ENCODE peak calls at places on chromosome 10, in five cellular contexts. Q, L, N, D and T are unnamed samples. For H3K4me1, the result is how much of the 10 kb centered on the place peaks cover.

GRCh38 chr10:102540023-102540422 is 36.3 kb downstream of the SUFU start:
- DNase-seq in Q (no peak), L (no peak), N (no peak), D (no peak), T (no peak)

GRCh38 chr10:70575486-70575873 is 27.1 kb downstream of the PRF1 start:
- DNase-seq in Q (no peak), L (no peak), N (peak), D (no peak), T (no peak)

GRCh38 chr10:85542149-85542548 is 824.4 kb downstream of the GRID1 start:
- DNase-seq in Q (no peak), L (no peak), N (no peak), D (no peak), T (no peak)

GRCh38 chr10:97250952-97251351 is 41.5 kb downstream of the ARHGAP19 start:
- DNase-seq in Q (no peak), L (no peak), N (no peak), D (no peak), T (no peak)

GRCh38 chr10:2508971-2509605 is 558.3 kb upstream of the PFKP start:
- DNase-seq in Q (no peak), L (no peak), N (peak), D (no peak), T (no peak)

GRCh38 chr10:131974034-131974817 is 7.5 kb downstream of the BNIP3 start:
- DNase-seq in Q (no peak), L (no peak), N (no peak), D (no peak), T (no peak)

GRCh38 chr10:2987185-2987768 is 80.1 kb upstream of the PFKP start:
- DNase-seq in Q (no peak), L (no peak), N (no peak), D (no peak), T (no peak)

GRCh38 chr10:23951841-23952240 is 257.1 kb upstream of the KIAA1217 start:
- DNase-seq in Q (no peak), L (no peak), N (no peak), D (no peak), T (no peak)

GRCh38 chr10:26622891-26623290 is 74.6 kb upstream of the PDSS1 start:
- DNase-seq in Q (no peak), L (no peak), N (no peak), D (no peak), T (no peak)

GRCh38 chr10:6024334-6024682 is 37.9 kb downstream of the IL2RA start:
- DNase-seq in Q (no peak), L (no peak), N (no peak), D (no peak), T (no peak)

GRCh38 chr10:12960431-12960898 is 41.0 kb downstream of the CCDC3 start:
- DNase-seq in Q (peak), L (no peak), N (no peak), D (peak), T (no peak)

GRCh38 chr10:63208981-63209380 is 75.9 kb downstream of the NRBF2 start:
- DNase-seq in Q (no peak), L (no peak), N (peak), D (no peak), T (no peak)

GRCh38 chr10:79017882-79018550 is 50.8 kb upstream of the ZMIZ1 start:
- DNase-seq in Q (no peak), L (no peak), N (no peak), D (no peak), T (no peak)

GRCh38 chr10:49089789-49090595 is 25.3 kb downstream of the VSTM4 start:
- DNase-seq in Q (no peak), L (no peak), N (peak), D (peak), T (no peak)

GRCh38 chr10:130993612-130994011 is 317.9 kb downstream of the TCERG1L start:
- DNase-seq in Q (no peak), L (no peak), N (no peak), D (no peak), T (no peak)

GRCh38 chr10:132707776-132708171 is 78.2 kb downstream of the NKX6-2 start:
- DNase-seq in Q (peak), L (no peak), N (no peak), D (no peak), T (no peak)

GRCh38 chr10:127679642-127680255 is 57.2 kb upstream of the FOXI2 start:
- DNase-seq in Q (no peak), L (no peak), N (no peak), D (no peak), T (no peak)

GRCh38 chr10:73876971-73877370 is 2.6 kb upstream of the CAMK2G start:
- DNase-seq in Q (no peak), L (no peak), N (peak), D (no peak), T (no peak)

GRCh38 chr10:2784766-2785165 is 282.6 kb upstream of the PFKP start:
- DNase-seq in Q (no peak), L (no peak), N (no peak), D (no peak), T (no peak)

GRCh38 chr10:110864662-110865140 is 7.0 kb upstream of the PDCD4 start:
- DNase-seq in Q (no peak), L (peak), N (no peak), D (no peak), T (peak)

GRCh38 chr10:47055386-47056382 is 144.5 kb downstream of the PTPN20 start:
- DNase-seq in Q (no peak), L (no peak), N (no peak), D (no peak), T (no peak)

GRCh38 chr10:72310636-72311035 is 36.9 kb downstream of the DDIT4 start:
- DNase-seq in Q (no peak), L (no peak), N (no peak), D (no peak), T (no peak)

GRCh38 chr10:77357611-77358010 is 280.0 kb downstream of the KCNMA1 start:
- DNase-seq in Q (no peak), L (no peak), N (peak), D (no peak), T (no peak)

GRCh38 chr10:125783408-125783807 is 7.8 kb upstream of the MMP21 start:
- DNase-seq in Q (no peak), L (no peak), N (no peak), D (no peak), T (no peak)

GRCh38 chr10:78263521-78263988 is 229.9 kb downstream of the RPS24 start:
- DNase-seq in Q (no peak), L (no peak), N (peak), D (no peak), T (no peak)

GRCh38 chr10:74652664-74653063 is 173.7 kb upstream of the KAT6B start:
- DNase-seq in Q (no peak), L (no peak), N (no peak), D (no peak), T (no peak)

GRCh38 chr10:80945267-80945880 is 407.7 kb downstream of the SH2D4B start:
- DNase-seq in Q (no peak), L (no peak), N (no peak), D (no peak), T (no peak)

GRCh38 chr10:132337019-132337418 is 5.0 kb downstream of the LRRC27 start:
- DNase-seq in Q (no peak), L (no peak), N (peak), D (no peak), T (no peak)

GRCh38 chr10:44347609-44348400 is 37.1 kb downstream of the CXCL12 start:
- DNase-seq in Q (no peak), L (no peak), N (no peak), D (no peak), T (no peak)

GRCh38 chr10:43756343-43756742 is 107.7 kb upstream of the ZNF32 start:
- DNase-seq in Q (no peak), L (no peak), N (no peak), D (no peak), T (no peak)

GRCh38 chr10:98186681-98187080 is 52.2 kb downstream of the R3HCC1L start:
- DNase-seq in Q (no peak), L (no peak), N (peak), D (no peak), T (no peak)

GRCh38 chr10:32332299-32332750 is 14.6 kb downstream of the EPC1 start:
- DNase-seq in Q (no peak), L (peak), N (peak), D (no peak), T (peak)

GRCh38 chr10:22475857-22476600 is 130.7 kb downstream of the SPAG6 start:
- DNase-seq in Q (no peak), L (no peak), N (no peak), D (no peak), T (no peak)

GRCh38 chr10:22573820-22574569 is 140.4 kb downstream of the PIP4K2A start:
- DNase-seq in Q (no peak), L (peak), N (no peak), D (no peak), T (no peak)

GRCh38 chr10:24114561-24114960 is 94.4 kb upstream of the KIAA1217 start:
- DNase-seq in Q (no peak), L (no peak), N (peak), D (no peak), T (no peak)

GRCh38 chr10:49679480-49679893 is at the start of gene C10orf53:
- DNase-seq in Q (peak), L (no peak), N (peak), D (no peak), T (no peak)

GRCh38 chr10:91034494-91035157 is 113.7 kb upstream of the ANKRD1 start:
- DNase-seq in Q (peak), L (no peak), N (peak), D (peak), T (no peak)

GRCh38 chr10:78249690-78250089 is 216.0 kb downstream of the RPS24 start:
- DNase-seq in Q (no peak), L (no peak), N (no peak), D (no peak), T (no peak)

GRCh38 chr10:5896765-5897340 is 6.8 kb downstream of the FBH1 start:
- DNase-seq in Q (no peak), L (no peak), N (no peak), D (no peak), T (no peak)

GRCh38 chr10:86770412-86770960 is 14.1 kb downstream of the BMPR1A start:
- DNase-seq in Q (no peak), L (no peak), N (no peak), D (no peak), T (no peak)

GRCh38 chr10:86769991-86770390 is 13.6 kb downstream of the BMPR1A start:
- DNase-seq in Q (no peak), L (no peak), N (no peak), D (no peak), T (no peak)

GRCh38 chr10:86763404-86763803 is 7.0 kb downstream of the BMPR1A start:
- DNase-seq in Q (no peak), L (no peak), N (no peak), D (no peak), T (no peak)

GRCh38 chr10:86765548-86765947 is 9.1 kb downstream of the BMPR1A start:
- DNase-seq in Q (no peak), L (no peak), N (peak), D (no peak), T (no peak)

DNA sequence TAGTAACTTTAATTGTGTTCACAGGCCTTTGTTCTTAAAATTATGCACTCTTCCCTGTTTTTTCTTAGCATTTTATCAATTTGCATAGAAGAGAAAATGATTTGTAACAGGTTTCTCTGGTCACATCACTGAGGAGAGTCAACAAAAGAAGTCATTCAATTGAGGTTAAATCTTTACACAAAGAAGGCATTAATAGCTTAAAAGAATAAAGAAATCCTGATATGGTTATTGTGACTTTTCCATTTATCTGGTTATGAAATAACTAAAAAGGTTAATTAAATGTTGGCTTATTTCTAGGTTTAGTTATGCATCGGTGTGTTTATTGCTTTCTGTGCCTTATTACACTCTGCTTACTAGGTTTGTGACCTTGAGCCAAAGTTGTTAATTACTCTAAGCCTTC is 12.0 kb downstream of the BMPR1A start:
- DNase-seq in Q (no peak), L (no peak), N (no peak), D (no peak), T (no peak)
- H3K4me1 ChIP-seq in Q (under half), L (under half), N (under half), D (under half), T (under half)

GRCh38 chr10:17001961-17002749 is 127.5 kb downstream of the CUBN start:
- DNase-seq in Q (no peak), L (peak), N (peak), D (peak), T (peak)
- H3K4me1 ChIP-seq in Q (under half), L (under half), N (under half), D (under half), T (under half)

DNA sequence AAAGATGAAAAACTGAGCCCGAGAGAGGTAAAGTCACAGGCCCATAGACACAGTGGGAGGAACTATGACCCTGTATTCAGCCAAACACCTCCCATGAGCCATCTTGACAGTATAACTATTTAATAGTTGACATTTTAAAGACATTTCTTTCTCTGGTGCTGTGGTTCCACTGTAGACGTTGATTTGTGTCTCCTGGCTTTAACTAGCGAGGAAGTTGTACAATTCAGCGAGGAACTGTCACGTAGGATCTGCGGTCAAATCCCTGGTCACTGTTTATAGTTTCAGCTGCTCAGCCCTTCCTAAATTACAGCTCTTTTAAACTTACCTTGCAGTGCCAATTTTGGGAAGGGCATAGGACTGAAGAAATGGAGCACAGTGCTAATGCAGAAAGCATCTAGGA is 7.1 kb upstream of the CELF2 start:
- DNase-seq in Q (no peak), L (no peak), N (no peak), D (no peak), T (no peak)
- H3K4me1 ChIP-seq in Q (under half), L (under half), N (under half), D (under half), T (under half)

GRCh38 chr10:7485267-7485601 is 74.4 kb upstream of the SFMBT2 start:
- DNase-seq in Q (no peak), L (no peak), N (no peak), D (no peak), T (no peak)
- H3K4me1 ChIP-seq in Q (under half), L (half or more), N (under half), D (under half), T (under half)